ENCODE peak calls at places on chromosomes 6 and 20, in six cellular contexts. Y is cardiac fibroblast, M is foreskin fibroblast, A is epithelial cell of proximal tubule, V is psoas muscle, U is IMR-90. H is an unnamed sample.

GRCh38 chr6:53359843-53360834 is 11.4 kb upstream of the ELOVL5 start:
- DNase-seq in V (no peak), Y (no peak), A (no peak), M (peak), U (peak), H (peak)

GRCh38 chr6:118216751-118217150 is 309.7 kb downstream of the SLC35F1 start:
- DNase-seq in A (no peak), M (no peak), V (no peak), Y (no peak), U (no peak), H (no peak)

GRCh38 chr6:44917430-44917829 is 410.7 kb upstream of the RUNX2 start:
- DNase-seq in V (no peak), A (no peak), M (peak), U (peak), Y (no peak), H (no peak)

GRCh38 chr6:113855500-113856010 is 1.6 kb upstream of the MARCKS start:
- DNase-seq in A (no peak), M (peak), V (no peak), U (peak), Y (peak), H (peak)

GRCh38 chr6:122715725-122716124 is 63.8 kb upstream of the FABP7 start:
- DNase-seq in A (no peak), V (no peak), U (peak), M (peak), Y (no peak), H (peak)

GRCh38 chr6:142074516-142074915 is 58.2 kb upstream of the GJE1 start:
- DNase-seq in M (no peak), V (no peak), U (peak), Y (no peak), A (no peak), H (no peak)

GRCh38 chr20:50216543-50217206 is 26.0 kb downstream of the CEBPB start:
- DNase-seq in M (no peak), V (no peak), Y (peak), A (no peak), U (no peak), H (no peak)

GRCh38 chr6:36959555-36960250 is 5.2 kb downstream of the PI16 start:
- DNase-seq in M (no peak), V (no peak), U (no peak), Y (no peak), A (no peak), H (no peak)

GRCh38 chr6:15062311-15063252 is 183.3 kb upstream of the JARID2 start:
- DNase-seq in A (no peak), V (no peak), U (peak), M (peak), Y (peak), H (peak)

GRCh38 chr6:64221776-64222175 is 586.2 kb downstream of the PHF3 start:
- DNase-seq in M (no peak), U (peak), Y (peak), A (no peak), V (no peak), H (no peak)

GRCh38 chr6:43052842-43053544 is 658 bp downstream of the CUL7 start:
- DNase-seq in Y (peak), A (no peak), V (no peak), M (peak), U (peak), H (peak)

GRCh38 chr6:148887181-148887580 is 140.4 kb downstream of the UST start:
- DNase-seq in A (no peak), Y (no peak), V (no peak), M (peak), U (no peak), H (peak)

GRCh38 chr6:73497915-73498314 is 22.9 kb downstream of the EEF1A1 start:
- DNase-seq in U (no peak), A (no peak), V (no peak), M (no peak), Y (no peak), H (no peak)

DNA sequence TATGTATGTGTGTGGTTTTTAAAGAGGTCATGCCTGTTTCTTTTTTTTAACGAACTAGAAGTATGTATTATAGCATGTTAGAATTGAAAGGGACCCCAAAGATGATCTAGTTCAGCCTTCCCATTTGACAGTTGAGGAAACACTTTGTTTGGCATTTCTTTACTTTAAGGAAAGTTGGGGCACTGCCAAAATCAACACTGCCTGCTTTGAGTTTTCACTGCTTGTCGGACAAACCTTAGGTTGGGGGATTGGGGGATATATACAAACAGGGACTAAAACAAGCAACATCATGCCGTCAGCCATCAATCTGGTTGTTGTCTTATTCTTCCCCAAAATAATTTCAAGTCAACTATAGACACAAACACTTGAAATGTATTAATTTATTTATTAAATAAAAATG is 14.1 kb upstream of the CALHM6 start:
- DNase-seq in U (no peak), A (no peak), M (peak), V (no peak), Y (peak), H (no peak)
- H3K4me3 ChIP-seq in U (no peak), A (no peak), M (no peak), V (no peak), Y (no peak), H (no peak)

DNA sequence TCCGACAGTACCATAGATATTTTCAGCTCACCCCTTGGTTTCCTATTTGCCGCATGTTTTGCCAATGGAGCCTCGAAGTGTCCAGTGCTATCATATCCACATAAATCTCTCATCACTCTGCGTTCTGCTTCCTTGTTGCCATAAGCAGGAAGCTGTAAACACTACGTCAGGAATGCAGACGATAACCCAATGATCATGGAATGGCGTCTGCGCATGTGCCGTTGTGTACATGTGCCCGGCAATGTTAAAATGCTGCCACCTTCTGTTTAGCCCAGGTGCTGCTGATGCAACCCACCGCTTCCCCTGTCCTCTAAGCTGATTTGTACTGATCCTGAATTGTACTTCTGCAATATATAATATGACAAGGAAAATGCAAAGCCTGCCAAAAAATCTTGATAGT is 607.5 kb downstream of the HDGFL1 start:
- DNase-seq in A (no peak), M (peak), V (no peak), Y (no peak), U (no peak), H (no peak)
- TF ChIP-seq CTCF in A (peak), M (peak), V (no peak), Y (no peak), U (no peak), H (no peak)

GRCh38 chr6:16595514-16595913 is 165.7 kb downstream of the ATXN1 start:
- DNase-seq in M (no peak), U (no peak), A (no peak), Y (no peak), V (no peak), H (no peak)
- H3K4me3 ChIP-seq in M (no peak), U (no peak), A (no peak), Y (no peak), V (no peak), H (no peak)

GRCh38 chr20:9884666-9885065 is 45.8 kb upstream of the PAK5 start:
- DNase-seq in U (peak), V (no peak), A (no peak), M (peak), Y (no peak), H (no peak)
- TF ChIP-seq CTCF in U (no peak), V (no peak), A (peak), M (no peak), Y (no peak), H (no peak)

GRCh38 chr6:21807299-21807698 is 213.7 kb downstream of the SOX4 start:
- DNase-seq in U (no peak), Y (no peak), M (no peak), V (no peak), A (no peak), H (no peak)

GRCh38 chr6:21811484-21811883 is 217.9 kb downstream of the SOX4 start:
- DNase-seq in Y (no peak), U (no peak), V (no peak), M (no peak), A (no peak), H (no peak)

GRCh38 chr6:21808045-21808470 is 214.5 kb downstream of the SOX4 start:
- DNase-seq in A (peak), U (peak), Y (peak), M (peak), V (peak), H (peak)

GRCh38 chr6:21804941-21805610 is 211.5 kb downstream of the SOX4 start:
- DNase-seq in M (no peak), U (peak), Y (peak), V (no peak), A (no peak), H (peak)

GRCh38 chr6:21808551-21809181 is 215.1 kb downstream of the SOX4 start:
- DNase-seq in Y (peak), A (no peak), U (no peak), M (peak), V (no peak), H (peak)
- H3K4me3 ChIP-seq in Y (no peak), A (no peak), U (no peak), M (no peak), V (no peak), H (no peak)

DNA sequence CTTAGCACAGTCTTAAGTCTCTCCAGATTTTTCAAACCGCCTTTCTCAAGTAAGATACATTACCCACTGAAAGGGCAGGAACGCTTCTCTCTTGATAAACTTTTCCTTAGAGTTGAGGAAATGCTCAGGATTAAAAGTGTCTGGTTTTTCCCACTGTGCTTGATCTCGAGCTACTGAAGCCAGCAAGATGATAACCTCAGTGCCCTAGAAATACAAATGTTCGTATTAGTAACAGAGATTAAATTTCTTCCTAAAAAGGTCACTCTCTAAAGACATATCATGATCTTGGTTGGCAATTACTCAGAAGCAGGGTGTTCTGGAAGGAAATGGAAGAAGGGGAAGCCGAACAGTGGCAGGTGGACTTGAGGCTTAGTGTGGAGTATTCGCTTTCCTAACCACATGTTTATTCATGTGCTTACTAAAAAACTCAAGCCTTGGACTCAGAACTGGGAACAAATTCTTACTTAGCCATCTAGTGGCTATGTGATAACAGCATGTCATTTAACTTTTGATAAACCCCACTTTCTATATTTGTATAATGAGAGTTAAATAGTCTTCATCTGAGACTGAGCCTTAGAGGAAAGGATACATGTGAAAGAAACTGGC is 20.1 kb downstream of the C6orf141 start:
- DNase-seq in U (peak), A (no peak), Y (peak), M (peak), V (no peak), H (peak)
- TF ChIP-seq CTCF in U (peak), A (peak), Y (peak), M (no peak), V (no peak), H (peak)

GRCh38 chr6:80527552-80528052 is 421.1 kb downstream of the BCKDHB start:
- DNase-seq in Y (peak), U (peak), V (no peak), M (no peak), A (no peak), H (no peak)
- H3K4me3 ChIP-seq in Y (no peak), U (no peak), V (no peak), M (no peak), A (no peak), H (no peak)

DNA sequence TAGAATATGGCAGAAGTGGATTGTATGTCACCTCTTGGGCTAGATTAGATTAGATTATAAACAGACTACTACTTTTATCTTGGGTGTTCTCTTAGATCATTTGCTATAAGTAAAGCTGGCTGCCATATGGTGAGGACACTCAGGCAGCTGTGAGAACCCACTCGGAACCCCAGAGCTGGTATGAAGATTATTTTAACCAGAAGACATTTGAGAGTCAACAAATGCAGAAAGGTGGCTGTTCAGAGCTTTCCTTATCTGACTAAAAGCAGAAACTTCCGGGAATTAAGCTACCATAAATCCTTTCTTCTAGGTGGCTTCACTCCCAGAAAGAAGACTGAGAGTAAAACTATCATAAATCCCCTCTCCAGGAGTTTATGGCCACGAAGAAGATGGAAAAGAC is 91.9 kb downstream of the RNGTT start:
- DNase-seq in V (no peak), A (no peak), Y (no peak), M (peak), U (no peak), H (no peak)
- TF ChIP-seq CTCF in V (no peak), A (no peak), Y (no peak), M (no peak), U (no peak), H (no peak)

GRCh38 chr6:41566961-41567360 is 20.8 kb downstream of the FOXP4 start:
- DNase-seq in U (no peak), A (no peak), Y (no peak), M (no peak), V (no peak), H (no peak)

GRCh38 chr6:41568202-41568584 is 22.0 kb downstream of the FOXP4 start:
- DNase-seq in M (no peak), Y (no peak), A (no peak), V (no peak), U (no peak), H (no peak)

GRCh38 chr6:41570270-41570615 is 24.1 kb downstream of the FOXP4 start:
- DNase-seq in U (no peak), Y (no peak), V (no peak), A (no peak), M (no peak), H (no peak)

GRCh38 chr6:41571066-41571780 is 25.0 kb downstream of the FOXP4 start:
- DNase-seq in U (no peak), Y (no peak), V (no peak), M (peak), A (no peak), H (no peak)

GRCh38 chr6:41568585-41569384 is 22.6 kb downstream of the FOXP4 start:
- DNase-seq in V (no peak), U (peak), Y (peak), M (peak), A (no peak), H (peak)
- H3K4me3 ChIP-seq in V (no peak), U (no peak), Y (no peak), M (no peak), A (no peak), H (no peak)

GRCh38 chr6:38187285-38187684 is 367.8 kb downstream of the ZFAND3 start:
- DNase-seq in A (no peak), M (no peak), V (no peak), U (no peak), Y (no peak), H (no peak)
- TF ChIP-seq CTCF in A (no peak), M (no peak), V (no peak), U (no peak), Y (no peak), H (no peak)

H was measured in astrocyte of the spinal cord.